ENCODE peak calls at places on chromosomes 16 and 17, in four cellular contexts. D, Y, G and T are unnamed samples.

GRCh38 chr17:336110-337021 is 16.2 kb downstream of the RPH3AL start:
- DNase-seq in D (no peak), Y (no peak), G (no peak), T (no peak)

GRCh38 chr17:78268960-78269892 is 37.8 kb downstream of the TMEM235 start:
- DNase-seq in D (peak), Y (no peak), G (no peak), T (no peak)

GRCh38 chr17:43931062-43931571 is 11.2 kb downstream of the PPY start:
- DNase-seq in D (peak), Y (no peak), G (peak), T (no peak)

GRCh38 chr17:10226930-10227695 is 28.7 kb upstream of the GAS7 start:
- DNase-seq in D (peak), Y (peak), G (peak), T (no peak)

GRCh38 chr16:81786321-81786720 is 7.2 kb downstream of the PLCG2 start:
- DNase-seq in D (no peak), Y (no peak), G (no peak), T (no peak)

GRCh38 chr16:28207425-28207824 is 4.3 kb downstream of the XPO6 start:
- DNase-seq in D (no peak), Y (no peak), G (no peak), T (no peak)

GRCh38 chr16:569445-570254 is at the start of gene PIGQ:
- DNase-seq in D (peak), Y (peak), G (peak), T (no peak)

GRCh38 chr17:12985431-12986285 is 32.2 kb downstream of the ELAC2 start:
- DNase-seq in D (no peak), Y (no peak), G (no peak), T (no peak)

GRCh38 chr17:48499248-48499647 is 31.6 kb downstream of the HOXB1 start:
- DNase-seq in D (no peak), Y (no peak), G (no peak), T (no peak)

GRCh38 chr17:303161-303560 is 49.4 kb downstream of the RPH3AL start:
- DNase-seq in D (no peak), Y (no peak), G (no peak), T (no peak)

GRCh38 chr16:24206926-24207325 is 49.2 kb upstream of the CACNG3 start:
- DNase-seq in D (no peak), Y (no peak), G (no peak), T (no peak)

GRCh38 chr17:58680038-58680369 is 11.8 kb downstream of the TEX14 start:
- DNase-seq in D (no peak), Y (no peak), G (no peak), T (no peak)

GRCh38 chr17:56499799-56500388 is 93.6 kb upstream of the NOG start:
- DNase-seq in D (peak), Y (peak), G (peak), T (no peak)

GRCh38 chr16:27355610-27356009 is 41.8 kb downstream of the IL4R start:
- DNase-seq in D (peak), Y (peak), G (peak), T (no peak)

GRCh38 chr16:81623365-81624102 is 155.6 kb upstream of the PLCG2 start:
- DNase-seq in D (peak), Y (peak), G (peak), T (peak)

GRCh38 chr16:2159052-2159838 is 3.7 kb downstream of the TRAF7 start:
- DNase-seq in D (peak), Y (no peak), G (no peak), T (no peak)

GRCh38 chr17:73724341-73724740 is 80.1 kb upstream of the SDK2 start:
- DNase-seq in D (no peak), Y (no peak), G (no peak), T (no peak)

GRCh38 chr16:81442909-81443687 is 1.5 kb upstream of the CMIP start:
- DNase-seq in D (no peak), Y (no peak), G (peak), T (no peak)

GRCh38 chr16:241866-242265 is 7.2 kb downstream of the FAM234A start:
- DNase-seq in D (no peak), Y (peak), G (no peak), T (no peak)

GRCh38 chr16:28133666-28134065 is 70.2 kb upstream of the GSG1L start:
- DNase-seq in D (no peak), Y (no peak), G (no peak), T (no peak)

GRCh38 chr17:2689411-2690164 is 22.0 kb downstream of the CLUH start:
- DNase-seq in D (no peak), Y (peak), G (no peak), T (no peak)

GRCh38 chr16:27695161-27695560 is 145.2 kb downstream of the KATNIP start:
- DNase-seq in D (no peak), Y (no peak), G (no peak), T (no peak)

GRCh38 chr16:70772493-70772892 is 28.5 kb downstream of the VAC14 start:
- DNase-seq in D (no peak), Y (no peak), G (no peak), T (no peak)

GRCh38 chr16:2828876-2829430 is 1.1 kb upstream of the ZG16B start:
- DNase-seq in D (no peak), Y (no peak), G (no peak), T (no peak)

GRCh38 chr17:32627233-32628008 is 140.6 kb downstream of the CDK5R1 start:
- DNase-seq in D (no peak), Y (no peak), G (no peak), T (no peak)

GRCh38 chr17:75010683-75011406 is 1.6 kb upstream of the MRPL58 start:
- DNase-seq in D (peak), Y (peak), G (peak), T (no peak)

GRCh38 chr17:77665833-77666232 is 292.7 kb upstream of the TNRC6C start:
- DNase-seq in D (no peak), Y (no peak), G (no peak), T (no peak)

GRCh38 chr16:17836868-17837602 is 366.3 kb upstream of the XYLT1 start:
- DNase-seq in D (peak), Y (no peak), G (peak), T (no peak)

GRCh38 chr16:6206080-6206479 is 1108.5 kb upstream of the EEF2KMT start:
- DNase-seq in D (no peak), Y (no peak), G (no peak), T (no peak)

GRCh38 chr17:78623541-78623940 is 46.3 kb upstream of the DNAH17 start:
- DNase-seq in D (no peak), Y (no peak), G (no peak), T (no peak)

GRCh38 chr17:74780443-74781238 is 4.5 kb upstream of the NAT9 start:
- DNase-seq in D (peak), Y (peak), G (peak), T (no peak)

GRCh38 chr16:27217256-27217655 is 13.9 kb downstream of the KDM8 start:
- DNase-seq in D (no peak), Y (peak), G (no peak), T (no peak)

GRCh38 chr17:7367083-7367482 is 12.1 kb downstream of the TMEM95 start:
- DNase-seq in D (no peak), Y (no peak), G (no peak), T (no peak)

GRCh38 chr16:47299587-47299986 is 155.8 kb upstream of the NETO2 start:
- DNase-seq in D (no peak), Y (no peak), G (no peak), T (no peak)

DNA sequence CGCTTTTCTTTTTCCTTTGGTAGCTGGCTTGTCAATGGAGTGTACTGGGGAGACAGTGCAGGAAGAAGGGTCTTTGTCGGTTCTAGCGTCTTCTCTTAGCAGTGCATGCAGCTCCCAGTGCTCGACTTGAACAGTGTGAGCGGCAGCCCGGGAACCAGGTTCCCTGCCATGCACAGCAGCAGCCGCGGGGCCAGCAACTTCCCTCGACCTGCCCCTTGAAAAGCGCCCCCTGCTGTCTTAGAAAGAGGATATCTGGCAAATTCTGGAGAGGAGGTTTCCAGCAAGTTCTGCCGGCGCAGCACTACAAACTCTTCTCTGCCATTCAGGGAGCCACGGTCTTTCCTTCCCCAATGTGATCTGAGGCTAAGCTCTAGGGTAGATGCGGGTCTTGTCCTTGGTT is 451.5 kb downstream of the PMP22 start:
- DNase-seq in D (peak), Y (peak), G (peak), T (no peak)
- TF ChIP-seq CTCF in D (no peak), Y (peak), G (peak), T (no peak)

GRCh38 chr17:45093444-45094110 is 32.5 kb downstream of the NMT1 start:
- DNase-seq in D (no peak), Y (no peak), G (no peak), T (no peak)

GRCh38 chr17:45098869-45099616 is 33.3 kb downstream of the PLCD3 start:
- DNase-seq in D (peak), Y (peak), G (peak), T (no peak)

GRCh38 chr17:45098081-45098868 is 34.0 kb downstream of the PLCD3 start:
- DNase-seq in D (no peak), Y (no peak), G (no peak), T (no peak)

GRCh38 chr17:45096141-45096540 is 35.0 kb downstream of the NMT1 start:
- DNase-seq in D (peak), Y (no peak), G (peak), T (no peak)

DNA sequence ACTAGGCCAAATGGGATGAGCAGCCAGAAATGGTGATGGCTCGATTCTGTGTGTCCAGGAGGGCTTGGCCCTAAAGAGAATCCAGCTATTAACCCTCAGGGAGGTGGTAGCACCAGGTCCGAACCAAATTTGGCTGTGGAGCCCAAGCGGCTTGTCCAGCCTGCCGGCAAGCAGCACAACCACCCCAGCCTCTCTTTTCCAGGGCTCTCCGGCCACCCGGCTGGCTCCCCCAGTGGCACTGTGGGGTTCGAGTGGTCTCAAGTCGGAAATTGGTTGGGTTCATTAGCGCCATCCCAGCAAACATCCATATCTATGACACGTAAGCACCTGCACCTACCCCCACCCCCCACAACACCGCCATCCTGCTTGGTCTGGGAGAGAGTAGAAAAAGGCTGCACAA is 35.4 kb downstream of the PLCD3 start:
- DNase-seq in D (no peak), Y (no peak), G (no peak), T (no peak)
- TF ChIP-seq CHD4 in D (no peak), Y (no peak), G (no peak), T (no peak)

DNA sequence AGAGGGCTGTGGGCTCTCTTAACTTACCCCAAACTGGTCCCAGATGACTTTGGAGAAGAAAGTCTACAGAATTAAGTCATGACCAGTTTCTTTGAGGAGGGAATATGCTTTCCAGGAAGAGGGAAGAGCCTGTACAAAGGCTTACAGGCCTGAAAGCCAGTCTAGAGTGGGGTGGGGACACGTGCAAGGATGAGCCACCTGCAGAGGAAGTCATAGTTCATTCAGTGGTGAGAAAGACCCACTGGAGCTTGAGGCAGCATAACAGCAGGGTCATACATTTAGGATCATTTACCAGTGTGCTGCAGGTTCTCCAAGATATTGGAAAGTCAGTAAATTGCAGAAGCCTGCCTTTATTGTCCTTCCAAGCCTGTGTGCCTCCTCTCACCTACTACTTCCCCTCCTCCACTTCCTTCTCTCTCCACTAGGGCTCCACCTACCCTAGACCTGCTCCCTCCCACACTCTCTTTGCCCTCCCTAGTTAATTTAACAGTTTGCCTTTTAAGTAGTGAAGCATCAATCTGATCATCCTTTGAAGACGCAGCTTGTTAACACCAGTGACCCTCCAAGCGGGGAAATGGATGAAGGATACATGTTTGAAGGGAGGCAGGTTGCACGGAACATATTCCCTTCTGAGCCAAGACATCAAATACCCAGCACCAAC is 40.2 kb downstream of the CDRT15 start:
- DNase-seq in D (no peak), Y (no peak), G (no peak), T (no peak)
- TF ChIP-seq CTCF in D (no peak), Y (peak), G (no peak), T (peak)

GRCh38 chr16:85982563-85982939 is 83.6 kb downstream of the IRF8 start:
- DNase-seq in D (no peak), Y (no peak), G (no peak), T (no peak)
- TF ChIP-seq CHD4 in D (no peak), Y (no peak), G (no peak), T (no peak)

DNA sequence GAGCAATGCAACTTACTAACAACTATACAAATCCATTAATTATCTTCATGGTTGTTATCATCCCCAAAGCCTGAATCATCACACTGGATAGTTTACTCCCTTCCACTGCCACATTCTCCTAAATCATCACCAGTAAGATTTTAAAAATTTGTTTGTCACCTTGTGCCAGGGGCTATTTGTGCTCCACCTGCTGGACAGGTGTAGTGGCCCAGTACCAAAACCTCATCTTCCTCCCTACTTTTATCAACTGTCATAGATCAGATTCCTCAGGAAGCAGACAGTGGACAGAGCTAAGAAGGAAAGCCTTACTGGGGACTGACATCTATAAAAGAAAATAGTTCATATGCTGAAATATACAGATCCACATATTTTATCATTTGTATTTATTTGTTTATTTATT is 280.4 kb downstream of the CDH11 start:
- DNase-seq in D (no peak), Y (no peak), G (no peak), T (no peak)
- TF ChIP-seq CTCF in D (no peak), Y (no peak), G (no peak), T (no peak)

GRCh38 chr16:57133101-57133500 is 40.7 kb downstream of the CPNE2 start:
- DNase-seq in D (no peak), Y (no peak), G (no peak), T (no peak)

GRCh38 chr16:57132470-57132869 is 40.1 kb downstream of the CPNE2 start:
- DNase-seq in D (no peak), Y (no peak), G (peak), T (no peak)

GRCh38 chr16:57131351-57131970 is 39.1 kb downstream of the CPNE2 start:
- DNase-seq in D (no peak), Y (no peak), G (no peak), T (no peak)

GRCh38 chr16:57134982-57135381 is 42.6 kb downstream of the CPNE2 start:
- DNase-seq in D (no peak), Y (no peak), G (no peak), T (no peak)

DNA sequence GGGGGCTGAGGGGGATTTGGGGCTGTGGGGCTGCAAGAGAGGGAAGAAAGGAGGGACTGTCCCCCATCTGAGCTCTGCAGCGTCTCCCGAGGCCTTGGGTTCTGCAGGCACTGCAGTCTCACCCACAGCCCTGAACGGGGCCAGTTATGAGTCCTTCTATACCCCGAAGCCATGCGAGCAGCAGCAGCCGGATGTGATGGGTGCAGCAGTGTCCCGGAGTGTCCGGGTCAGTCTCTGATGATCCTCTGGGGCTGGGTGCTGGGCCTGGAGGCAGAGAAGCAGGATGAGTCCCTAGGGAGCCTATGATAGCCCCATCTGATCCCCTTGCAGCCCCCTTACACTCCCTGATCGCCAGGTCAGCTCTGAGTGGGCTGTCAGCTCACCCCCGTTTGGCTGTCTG is 41.5 kb downstream of the CPNE2 start:
- DNase-seq in D (no peak), Y (no peak), G (no peak), T (no peak)
- TF ChIP-seq CHD4 in D (no peak), Y (no peak), G (no peak), T (no peak)

DNA sequence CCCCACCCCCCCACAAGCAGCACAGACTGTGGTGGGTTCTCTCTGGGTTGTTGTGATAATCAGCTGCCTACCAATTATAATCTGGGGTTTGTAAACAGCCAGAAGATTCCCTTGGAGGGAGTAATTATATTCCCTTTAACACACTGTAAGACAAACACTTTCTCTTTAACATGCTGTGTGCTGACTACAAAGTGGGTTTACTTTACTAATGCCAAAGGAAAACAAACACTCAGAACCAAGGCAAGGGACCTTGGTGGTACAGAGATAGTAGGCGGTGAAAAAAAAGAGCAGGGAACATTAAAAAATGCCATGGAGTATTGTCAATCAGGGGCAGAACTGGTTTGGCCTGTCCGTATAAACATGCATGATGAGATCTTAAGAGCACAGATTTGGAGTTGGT is 3.0 kb upstream of the VAT1L start:
- DNase-seq in D (no peak), Y (no peak), G (no peak), T (no peak)
- TF ChIP-seq CTCF in D (no peak), Y (no peak), G (no peak), T (no peak)